ENCODE peak calls at places on chromosomes 3 and 15, in seven cellular contexts. S is mesendoderm; H is NCI-H1105; E is epithelial cell of esophagus; X is NCI-H2227 treated with DMSO at 0.1 percent for 48 hours; V is amygdala; I is stimulated activated CD8-positive, alpha-beta memory T cell treated with anti-CD3 and anti-CD28 coated beads, Interleukin-4, amount 100 ng/mL, for 1 hour. T is an unnamed sample.

GRCh38 chr15:59251001-59251845 is 44.6 kb downstream of the LDHAL6B start:
- DNase-seq in S (no peak), H (no peak), E (no peak), X (no peak), V (no peak), I (no peak), T (no peak)

GRCh38 chr3:101853465-101853864 is 4.2 kb downstream of the NFKBIZ start:
- DNase-seq in S (no peak), H (no peak), E (no peak), X (no peak), V (no peak), I (no peak), T (no peak)

GRCh38 chr3:36991923-36992805 is 767 bp downstream of the EPM2AIP1 start:
- DNase-seq in S (no peak), H (no peak), E (peak), X (no peak), V (no peak), I (no peak), T (peak)

GRCh38 chr3:73409405-73409804 is 215.3 kb downstream of the PDZRN3 start:
- DNase-seq in S (no peak), H (no peak), E (peak), X (no peak), V (no peak), I (no peak), T (peak)

GRCh38 chr3:185560676-185561075 is 8.3 kb upstream of the LIPH start:
- DNase-seq in S (no peak), H (no peak), E (no peak), X (no peak), V (no peak), I (no peak), T (no peak)

GRCh38 chr15:87369269-87369668 is 887.3 kb downstream of the NTRK3 start:
- DNase-seq in S (peak), H (no peak), E (peak), X (no peak), V (no peak), I (no peak), T (peak)

GRCh38 chr3:98877132-98877531 is 24.4 kb downstream of the DCBLD2 start:
- DNase-seq in S (no peak), H (no peak), E (peak), X (no peak), V (no peak), I (no peak), T (no peak)

GRCh38 chr3:56801151-56801596 is 575 bp downstream of the ARHGEF3 start:
- DNase-seq in S (no peak), H (no peak), E (peak), X (no peak), V (no peak), I (no peak), T (no peak)

GRCh38 chr15:71397377-71397776 is 282.1 kb downstream of the THSD4 start:
- DNase-seq in S (no peak), H (no peak), E (peak), X (no peak), V (no peak), I (no peak), T (peak)

GRCh38 chr3:47870702-47871255 is 67.8 kb downstream of the DHX30 start:
- DNase-seq in S (no peak), H (no peak), E (no peak), X (no peak), V (no peak), I (no peak), T (no peak)

GRCh38 chr3:55198554-55198953 is 270.7 kb upstream of the LRTM1 start:
- DNase-seq in S (peak), H (no peak), E (no peak), X (no peak), V (no peak), I (no peak), T (peak)

GRCh38 chr3:24020036-24020691 is 75.1 kb downstream of the NR1D2 start:
- DNase-seq in S (no peak), H (peak), E (no peak), X (no peak), V (no peak), I (no peak), T (no peak)

T was measured in astrocyte.